ENCODE peak calls at places on chromosome 9, in five cellular contexts. One of them, this sample, is unnamed.

GRCh38 chr9:136410500-136411287 is at the start of the genes ENTR1 and PMPCA:
- DNase-seq in GM23338: peak
- DNase-seq in colonic mucosa: peak
- DNase-seq in sigmoid colon: peak
- DNase-seq in CD8-positive, alpha-beta T cell: peak
- DNase-seq in this sample: peak

GRCh38 chr9:12876872-12877271 is 102.1 kb downstream of the LURAP1L start:
- DNase-seq in GM23338: no peak
- DNase-seq in colonic mucosa: no peak
- DNase-seq in sigmoid colon: no peak
- DNase-seq in CD8-positive, alpha-beta T cell: no peak
- DNase-seq in this sample: no peak

GRCh38 chr9:36625006-36625600 is 52.4 kb downstream of the MELK start:
- DNase-seq in GM23338: no peak
- DNase-seq in colonic mucosa: no peak
- DNase-seq in sigmoid colon: peak
- DNase-seq in CD8-positive, alpha-beta T cell: no peak
- DNase-seq in this sample: no peak

GRCh38 chr9:135907006-135907434 is 326 bp downstream of the CAMSAP1 start:
- DNase-seq in GM23338: peak
- DNase-seq in colonic mucosa: no peak
- DNase-seq in sigmoid colon: peak
- DNase-seq in CD8-positive, alpha-beta T cell: no peak
- DNase-seq in this sample: peak

GRCh38 chr9:99680191-99680590 is 141.5 kb upstream of the NR4A3 start:
- DNase-seq in GM23338: no peak
- DNase-seq in colonic mucosa: no peak
- DNase-seq in sigmoid colon: no peak
- DNase-seq in CD8-positive, alpha-beta T cell: no peak
- DNase-seq in this sample: no peak

GRCh38 chr9:78549711-78550110 is 252.8 kb downstream of the PSAT1 start:
- DNase-seq in GM23338: peak
- DNase-seq in colonic mucosa: no peak
- DNase-seq in sigmoid colon: no peak
- DNase-seq in CD8-positive, alpha-beta T cell: no peak
- DNase-seq in this sample: no peak

GRCh38 chr9:17453751-17454150 is 125.1 kb upstream of the SH3GL2 start:
- DNase-seq in GM23338: no peak
- DNase-seq in colonic mucosa: no peak
- DNase-seq in sigmoid colon: no peak
- DNase-seq in CD8-positive, alpha-beta T cell: no peak
- DNase-seq in this sample: no peak

GRCh38 chr9:98062161-98062560 is 5.6 kb downstream of the NANS start:
- DNase-seq in GM23338: no peak
- DNase-seq in colonic mucosa: no peak
- DNase-seq in sigmoid colon: no peak
- DNase-seq in CD8-positive, alpha-beta T cell: no peak
- DNase-seq in this sample: no peak

GRCh38 chr9:21030389-21031035 is 928 bp downstream of the HACD4 start:
- DNase-seq in GM23338: peak
- DNase-seq in colonic mucosa: no peak
- DNase-seq in sigmoid colon: no peak
- DNase-seq in CD8-positive, alpha-beta T cell: no peak
- DNase-seq in this sample: no peak

GRCh38 chr9:35604578-35605335 is at the start of gene TESK1:
- DNase-seq in GM23338: peak
- DNase-seq in colonic mucosa: peak
- DNase-seq in sigmoid colon: peak
- DNase-seq in CD8-positive, alpha-beta T cell: peak
- DNase-seq in this sample: peak

GRCh38 chr9:84642618-84643017 is 26.9 kb upstream of the NTRK2 start:
- DNase-seq in GM23338: no peak
- DNase-seq in colonic mucosa: no peak
- DNase-seq in sigmoid colon: no peak
- DNase-seq in CD8-positive, alpha-beta T cell: no peak
- DNase-seq in this sample: no peak

GRCh38 chr9:88875394-88875793 is 115.9 kb upstream of the S1PR3 start:
- DNase-seq in GM23338: no peak
- DNase-seq in colonic mucosa: no peak
- DNase-seq in sigmoid colon: no peak
- DNase-seq in CD8-positive, alpha-beta T cell: no peak
- DNase-seq in this sample: no peak

GRCh38 chr9:76593011-76593347 is 134.0 kb downstream of the GCNT1 start:
- DNase-seq in GM23338: peak
- DNase-seq in colonic mucosa: no peak
- DNase-seq in sigmoid colon: no peak
- DNase-seq in CD8-positive, alpha-beta T cell: no peak
- DNase-seq in this sample: no peak

GRCh38 chr9:115650768-115651167 is 502.8 kb upstream of the PAPPA start:
- DNase-seq in GM23338: no peak
- DNase-seq in colonic mucosa: no peak
- DNase-seq in sigmoid colon: no peak
- DNase-seq in CD8-positive, alpha-beta T cell: no peak
- DNase-seq in this sample: no peak

GRCh38 chr9:93710370-93710723 is 134.0 kb downstream of the PHF2 start:
- DNase-seq in GM23338: no peak
- DNase-seq in colonic mucosa: no peak
- DNase-seq in sigmoid colon: no peak
- DNase-seq in CD8-positive, alpha-beta T cell: no peak
- DNase-seq in this sample: no peak

GRCh38 chr9:128218518-128219389 is 15.6 kb downstream of the DNM1 start:
- DNase-seq in GM23338: peak
- DNase-seq in colonic mucosa: peak
- DNase-seq in sigmoid colon: peak
- DNase-seq in CD8-positive, alpha-beta T cell: peak
- DNase-seq in this sample: peak

GRCh38 chr9:131274674-131275331 is 1.5 kb downstream of the FAM78A start:
- DNase-seq in GM23338: no peak
- DNase-seq in colonic mucosa: no peak
- DNase-seq in sigmoid colon: no peak
- DNase-seq in CD8-positive, alpha-beta T cell: no peak
- DNase-seq in this sample: no peak

GRCh38 chr9:131273791-131274673 is 2.3 kb downstream of the FAM78A start:
- DNase-seq in GM23338: no peak
- DNase-seq in colonic mucosa: no peak
- DNase-seq in sigmoid colon: no peak
- DNase-seq in CD8-positive, alpha-beta T cell: no peak
- DNase-seq in this sample: no peak

GRCh38 chr9:131276891-131277672 is 772 bp upstream of the FAM78A start:
- DNase-seq in GM23338: no peak
- DNase-seq in colonic mucosa: no peak
- DNase-seq in sigmoid colon: no peak
- DNase-seq in CD8-positive, alpha-beta T cell: no peak
- DNase-seq in this sample: no peak

GRCh38 chr9:131276107-131276888 is at the start of gene FAM78A:
- DNase-seq in GM23338: peak
- DNase-seq in colonic mucosa: no peak
- DNase-seq in sigmoid colon: no peak
- DNase-seq in CD8-positive, alpha-beta T cell: no peak
- DNase-seq in this sample: no peak

GRCh38 chr9:131275332-131276106 is 791 bp downstream of the FAM78A start:
- DNase-seq in GM23338: peak
- DNase-seq in colonic mucosa: no peak
- DNase-seq in sigmoid colon: no peak
- DNase-seq in CD8-positive, alpha-beta T cell: no peak
- DNase-seq in this sample: peak
- TF ChIP-seq CTCF in GM23338: peak
- TF ChIP-seq CTCF in colonic mucosa: no peak
- TF ChIP-seq CTCF in sigmoid colon: no peak
- TF ChIP-seq CTCF in CD8-positive, alpha-beta T cell: no peak
- TF ChIP-seq CTCF in this sample: no peak

DNA sequence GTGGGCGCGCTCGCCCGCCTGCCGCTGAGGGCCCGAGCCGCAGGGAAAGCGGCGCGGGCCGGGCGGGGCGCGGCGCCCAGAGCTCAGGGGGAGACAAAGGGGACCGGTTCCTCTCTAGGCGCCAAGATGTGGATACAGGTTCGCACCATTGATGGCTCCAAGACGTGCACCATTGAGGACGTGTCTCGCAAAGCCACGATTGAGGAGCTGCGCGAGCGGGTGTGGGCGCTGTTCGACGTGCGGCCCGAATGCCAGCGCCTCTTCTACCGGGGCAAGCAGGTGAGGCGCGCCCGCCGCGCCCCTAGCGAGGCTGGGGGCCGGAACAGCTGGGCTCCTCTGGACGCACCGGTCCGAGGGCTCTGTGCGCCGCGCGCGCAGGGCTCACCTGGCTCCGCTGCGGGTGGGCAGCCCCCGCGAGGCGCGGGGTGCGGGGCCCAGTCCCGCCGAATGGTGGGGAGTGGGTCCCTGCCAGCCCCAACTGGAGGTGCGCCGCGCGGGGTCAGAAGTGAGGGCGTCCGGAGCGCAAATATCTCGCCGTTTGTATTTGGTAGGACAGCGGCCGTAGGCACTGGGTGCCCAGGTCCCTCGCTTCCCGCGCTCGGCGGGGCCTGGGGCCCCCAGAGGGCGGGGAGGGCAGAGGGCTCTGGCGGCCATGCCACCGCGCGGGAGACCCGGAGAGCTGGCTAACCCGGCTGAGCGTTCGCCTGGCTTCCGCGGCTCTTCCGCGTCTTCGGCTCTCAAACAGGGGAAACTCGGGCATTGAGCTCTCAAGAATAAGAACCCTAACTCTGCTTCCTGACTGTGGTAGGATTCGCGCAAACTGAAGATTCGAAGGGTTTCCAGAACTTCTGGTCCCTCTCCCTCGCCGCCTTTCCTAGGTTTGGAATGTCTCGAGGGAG is 615 bp downstream of the UHRF2 start:
- DNase-seq in GM23338: peak
- DNase-seq in colonic mucosa: peak
- DNase-seq in sigmoid colon: no peak
- DNase-seq in CD8-positive, alpha-beta T cell: no peak
- DNase-seq in this sample: peak
- TF ChIP-seq CTCF in GM23338: no peak
- TF ChIP-seq CTCF in colonic mucosa: no peak
- TF ChIP-seq CTCF in sigmoid colon: no peak
- TF ChIP-seq CTCF in CD8-positive, alpha-beta T cell: no peak
- TF ChIP-seq CTCF in this sample: peak

DNA sequence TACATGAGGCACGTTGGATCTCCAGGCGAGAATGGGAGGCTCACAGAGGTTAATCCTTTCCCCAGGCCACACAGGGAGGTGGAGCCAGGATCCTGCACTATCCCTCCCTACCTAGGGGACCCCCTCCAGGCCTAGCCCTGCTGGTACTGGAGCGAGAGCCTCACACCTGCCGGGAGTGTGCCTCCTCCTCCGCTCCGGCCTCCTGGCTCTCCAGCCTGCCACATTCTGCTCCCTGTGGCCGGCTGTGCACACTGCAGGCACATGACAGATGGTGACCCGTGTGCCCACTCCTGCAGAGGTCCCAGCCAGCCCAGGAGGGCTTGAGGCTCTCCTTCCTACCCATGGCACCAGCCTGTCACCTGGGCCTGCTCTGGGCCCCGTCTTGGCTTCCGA is 93.4 kb downstream of the RXRA start:
- DNase-seq in GM23338: peak
- DNase-seq in colonic mucosa: no peak
- DNase-seq in sigmoid colon: no peak
- DNase-seq in CD8-positive, alpha-beta T cell: no peak
- DNase-seq in this sample: no peak
- TF ChIP-seq CTCF in GM23338: peak
- TF ChIP-seq CTCF in colonic mucosa: no peak
- TF ChIP-seq CTCF in sigmoid colon: no peak
- TF ChIP-seq CTCF in CD8-positive, alpha-beta T cell: no peak
- TF ChIP-seq CTCF in this sample: peak

DNA sequence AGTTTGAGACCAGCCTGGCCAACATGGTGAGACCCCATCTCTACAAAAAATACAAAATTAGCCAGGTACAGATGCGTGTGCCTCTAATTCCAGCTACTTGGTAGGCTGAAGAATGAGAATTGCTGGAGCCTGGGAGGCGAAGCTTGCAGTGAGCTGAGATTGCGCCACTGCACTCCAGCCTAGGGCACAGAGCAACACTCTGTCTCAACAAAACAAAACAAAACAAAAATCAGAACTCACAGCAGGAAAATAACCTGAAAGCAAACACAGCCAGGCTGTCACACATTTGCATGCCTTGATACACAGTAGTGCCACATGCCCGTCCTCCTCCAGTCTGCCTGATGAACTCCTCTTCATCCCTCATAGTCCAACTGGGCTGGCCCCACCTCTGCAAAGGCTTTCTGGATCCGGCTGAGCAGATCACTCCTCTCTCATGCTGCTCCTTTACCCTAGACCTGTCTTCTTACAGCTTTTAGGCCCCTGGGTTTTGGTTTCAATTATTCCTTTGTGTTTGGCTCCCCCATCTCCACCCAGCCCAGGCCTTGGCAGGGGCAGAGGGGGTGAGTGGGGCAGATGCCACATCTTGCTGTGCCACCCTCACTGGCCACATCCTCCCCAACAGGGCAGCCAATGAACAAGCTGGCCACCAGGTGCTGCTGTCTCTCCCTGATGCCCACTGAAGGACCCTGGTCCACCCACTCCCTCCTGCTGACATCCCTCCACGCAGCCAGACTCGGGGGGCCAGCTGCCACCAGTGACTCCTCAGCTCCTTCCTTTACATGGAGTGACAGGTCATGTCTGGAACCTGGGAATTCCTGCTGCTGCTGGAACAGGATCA is 62.0 kb upstream of the GGTA1 start:
- DNase-seq in GM23338: no peak
- DNase-seq in colonic mucosa: no peak
- DNase-seq in sigmoid colon: no peak
- DNase-seq in CD8-positive, alpha-beta T cell: no peak
- DNase-seq in this sample: no peak
- TF ChIP-seq CTCF in GM23338: peak
- TF ChIP-seq CTCF in colonic mucosa: no peak
- TF ChIP-seq CTCF in sigmoid colon: no peak
- TF ChIP-seq CTCF in CD8-positive, alpha-beta T cell: no peak
- TF ChIP-seq CTCF in this sample: no peak

GRCh38 chr9:75084081-75084672 is 3.8 kb downstream of the NMRK1 start:
- DNase-seq in GM23338: no peak
- DNase-seq in colonic mucosa: no peak
- DNase-seq in sigmoid colon: no peak
- DNase-seq in CD8-positive, alpha-beta T cell: no peak
- DNase-seq in this sample: no peak
- TF ChIP-seq CTCF in GM23338: no peak
- TF ChIP-seq CTCF in colonic mucosa: no peak
- TF ChIP-seq CTCF in sigmoid colon: no peak
- TF ChIP-seq CTCF in CD8-positive, alpha-beta T cell: no peak
- TF ChIP-seq CTCF in this sample: no peak

GRCh38 chr9:101119206-101119819 is 90.8 kb downstream of the PLPPR1 start:
- DNase-seq in GM23338: peak
- DNase-seq in colonic mucosa: peak
- DNase-seq in sigmoid colon: no peak
- DNase-seq in CD8-positive, alpha-beta T cell: no peak
- DNase-seq in this sample: peak
- TF ChIP-seq CTCF in GM23338: peak
- TF ChIP-seq CTCF in colonic mucosa: peak
- TF ChIP-seq CTCF in sigmoid colon: no peak
- TF ChIP-seq CTCF in CD8-positive, alpha-beta T cell: no peak
- TF ChIP-seq CTCF in this sample: peak